ENCODE peak calls at places on chromosomes 3 and 15, in eight cellular contexts. One of them, this sample, is unnamed.
A peak's percentile ranks its signal among the peaks of the same experiment; 100 is the strongest.

GRCh38 chr3:15329058-15330005 is 3.1 kb downstream of the SH3BP5 start:
- DNase-seq in colonic mucosa: no peak
- DNase-seq in bronchial epithelial cell: no peak
- DNase-seq in brain microvascular endothelial cell: no peak
- DNase-seq in body of pancreas: no peak
- DNase-seq in suprapubic skin: no peak
- DNase-seq in fibroblast of mammary gland: peak; percentile 39
- DNase-seq in mucosa of descending colon: no peak
- DNase-seq in this sample: no peak

GRCh38 chr3:52849656-52850055 is 14.8 kb upstream of the MUSTN1 start:
- DNase-seq in colonic mucosa: no peak
- DNase-seq in bronchial epithelial cell: no peak
- DNase-seq in brain microvascular endothelial cell: no peak
- DNase-seq in body of pancreas: no peak
- DNase-seq in suprapubic skin: no peak
- DNase-seq in fibroblast of mammary gland: no peak
- DNase-seq in mucosa of descending colon: no peak
- DNase-seq in this sample: no peak

GRCh38 chr15:59688383-59688887 is 685 bp downstream of the BNIP2 start:
- DNase-seq in colonic mucosa: no peak
- DNase-seq in bronchial epithelial cell: peak; percentile 69
- DNase-seq in brain microvascular endothelial cell: peak; percentile 58
- DNase-seq in body of pancreas: no peak
- DNase-seq in suprapubic skin: no peak
- DNase-seq in fibroblast of mammary gland: peak; percentile 73
- DNase-seq in mucosa of descending colon: no peak
- DNase-seq in this sample: peak; percentile 42

GRCh38 chr3:195401959-195402358 is 40.9 kb downstream of the ACAP2 start:
- DNase-seq in colonic mucosa: no peak
- DNase-seq in bronchial epithelial cell: peak; percentile 36
- DNase-seq in brain microvascular endothelial cell: no peak
- DNase-seq in body of pancreas: no peak
- DNase-seq in suprapubic skin: no peak
- DNase-seq in fibroblast of mammary gland: no peak
- DNase-seq in mucosa of descending colon: no peak
- DNase-seq in this sample: no peak

GRCh38 chr3:156948402-156949210 is 122.5 kb downstream of the LEKR1 start:
- DNase-seq in colonic mucosa: no peak
- DNase-seq in bronchial epithelial cell: no peak
- DNase-seq in brain microvascular endothelial cell: no peak
- DNase-seq in body of pancreas: no peak
- DNase-seq in suprapubic skin: no peak
- DNase-seq in fibroblast of mammary gland: no peak
- DNase-seq in mucosa of descending colon: no peak
- DNase-seq in this sample: no peak

GRCh38 chr15:99435138-99435695 is 130.6 kb upstream of the MEF2A start:
- DNase-seq in colonic mucosa: peak; percentile 94
- DNase-seq in bronchial epithelial cell: peak; percentile 40
- DNase-seq in brain microvascular endothelial cell: no peak
- DNase-seq in body of pancreas: peak; percentile 27
- DNase-seq in suprapubic skin: no peak
- DNase-seq in fibroblast of mammary gland: no peak
- DNase-seq in mucosa of descending colon: peak; percentile 89
- DNase-seq in this sample: no peak

GRCh38 chr3:32522682-32523081 is 20.0 kb upstream of the CMTM6 start:
- DNase-seq in colonic mucosa: no peak
- DNase-seq in bronchial epithelial cell: peak; percentile 53
- DNase-seq in brain microvascular endothelial cell: no peak
- DNase-seq in body of pancreas: no peak
- DNase-seq in suprapubic skin: no peak
- DNase-seq in fibroblast of mammary gland: no peak
- DNase-seq in mucosa of descending colon: no peak
- DNase-seq in this sample: no peak

GRCh38 chr15:76866008-76866407 is 39.1 kb downstream of the SCAPER start:
- DNase-seq in colonic mucosa: no peak
- DNase-seq in bronchial epithelial cell: no peak
- DNase-seq in brain microvascular endothelial cell: no peak
- DNase-seq in body of pancreas: no peak
- DNase-seq in suprapubic skin: no peak
- DNase-seq in fibroblast of mammary gland: peak; percentile 17
- DNase-seq in mucosa of descending colon: no peak
- DNase-seq in this sample: no peak

GRCh38 chr3:16516695-16517481 is 3.4 kb upstream of the RFTN1 start:
- DNase-seq in colonic mucosa: no peak
- DNase-seq in bronchial epithelial cell: peak; percentile 37
- DNase-seq in brain microvascular endothelial cell: no peak
- DNase-seq in body of pancreas: no peak
- DNase-seq in suprapubic skin: no peak
- DNase-seq in fibroblast of mammary gland: peak; percentile 70
- DNase-seq in mucosa of descending colon: peak; percentile 32
- DNase-seq in this sample: no peak

GRCh38 chr3:185332026-185332735 is 30.8 kb upstream of the MAP3K13 start:
- DNase-seq in colonic mucosa: no peak
- DNase-seq in bronchial epithelial cell: peak; percentile 98
- DNase-seq in brain microvascular endothelial cell: peak; percentile 28
- DNase-seq in body of pancreas: no peak
- DNase-seq in suprapubic skin: no peak
- DNase-seq in fibroblast of mammary gland: peak; percentile 56
- DNase-seq in mucosa of descending colon: no peak
- DNase-seq in this sample: no peak

GRCh38 chr3:37810788-37811187 is 50.9 kb upstream of the CTDSPL start:
- DNase-seq in colonic mucosa: no peak
- DNase-seq in bronchial epithelial cell: no peak
- DNase-seq in brain microvascular endothelial cell: no peak
- DNase-seq in body of pancreas: no peak
- DNase-seq in suprapubic skin: no peak
- DNase-seq in fibroblast of mammary gland: no peak
- DNase-seq in mucosa of descending colon: no peak
- DNase-seq in this sample: no peak

GRCh38 chr3:64806668-64807067 is 118.9 kb upstream of the ADAMTS9 start:
- DNase-seq in colonic mucosa: no peak
- DNase-seq in bronchial epithelial cell: no peak
- DNase-seq in brain microvascular endothelial cell: no peak
- DNase-seq in body of pancreas: no peak
- DNase-seq in suprapubic skin: no peak
- DNase-seq in fibroblast of mammary gland: no peak
- DNase-seq in mucosa of descending colon: no peak
- DNase-seq in this sample: no peak

GRCh38 chr15:67192185-67192584 is 62.3 kb downstream of the AAGAB start:
- DNase-seq in colonic mucosa: no peak
- DNase-seq in bronchial epithelial cell: no peak
- DNase-seq in brain microvascular endothelial cell: no peak
- DNase-seq in body of pancreas: no peak
- DNase-seq in suprapubic skin: no peak
- DNase-seq in fibroblast of mammary gland: no peak
- DNase-seq in mucosa of descending colon: no peak
- DNase-seq in this sample: no peak

GRCh38 chr3:125057186-125057850 is 1.5 kb upstream of the HEG1 start:
- DNase-seq in colonic mucosa: no peak
- DNase-seq in bronchial epithelial cell: peak; percentile 88
- DNase-seq in brain microvascular endothelial cell: peak; percentile 67
- DNase-seq in body of pancreas: no peak
- DNase-seq in suprapubic skin: no peak
- DNase-seq in fibroblast of mammary gland: peak; percentile 92
- DNase-seq in mucosa of descending colon: no peak
- DNase-seq in this sample: no peak

GRCh38 chr3:70249509-70250160 is 62.8 kb downstream of the MDFIC2 start:
- DNase-seq in colonic mucosa: no peak
- DNase-seq in bronchial epithelial cell: peak; percentile 17
- DNase-seq in brain microvascular endothelial cell: peak; percentile 94
- DNase-seq in body of pancreas: no peak
- DNase-seq in suprapubic skin: no peak
- DNase-seq in fibroblast of mammary gland: peak; percentile 30
- DNase-seq in mucosa of descending colon: no peak
- DNase-seq in this sample: no peak

GRCh38 chr15:78069052-78069414 is 8.5 kb downstream of the TBC1D2B start:
- DNase-seq in colonic mucosa: no peak
- DNase-seq in bronchial epithelial cell: no peak
- DNase-seq in brain microvascular endothelial cell: no peak
- DNase-seq in body of pancreas: no peak
- DNase-seq in suprapubic skin: no peak
- DNase-seq in fibroblast of mammary gland: no peak
- DNase-seq in mucosa of descending colon: no peak
- DNase-seq in this sample: no peak

GRCh38 chr3:65625310-65625709 is 413.4 kb downstream of the MAGI1 start:
- DNase-seq in colonic mucosa: no peak
- DNase-seq in bronchial epithelial cell: no peak
- DNase-seq in brain microvascular endothelial cell: no peak
- DNase-seq in body of pancreas: no peak
- DNase-seq in suprapubic skin: no peak
- DNase-seq in fibroblast of mammary gland: no peak
- DNase-seq in mucosa of descending colon: no peak
- DNase-seq in this sample: no peak

GRCh38 chr3:111506435-111506834 is 35.6 kb upstream of the CD96 start:
- DNase-seq in colonic mucosa: no peak
- DNase-seq in bronchial epithelial cell: no peak
- DNase-seq in brain microvascular endothelial cell: no peak
- DNase-seq in body of pancreas: no peak
- DNase-seq in suprapubic skin: no peak
- DNase-seq in fibroblast of mammary gland: no peak
- DNase-seq in mucosa of descending colon: no peak
- DNase-seq in this sample: no peak

GRCh38 chr3:46989146-46989810 is 9.8 kb downstream of the NBEAL2 start:
- DNase-seq in colonic mucosa: no peak
- DNase-seq in bronchial epithelial cell: no peak
- DNase-seq in brain microvascular endothelial cell: no peak
- DNase-seq in body of pancreas: no peak
- DNase-seq in suprapubic skin: no peak
- DNase-seq in fibroblast of mammary gland: no peak
- DNase-seq in mucosa of descending colon: no peak
- DNase-seq in this sample: no peak

GRCh38 chr3:10764314-10765051 is 51.5 kb upstream of the SLC6A11 start:
- DNase-seq in colonic mucosa: no peak
- DNase-seq in bronchial epithelial cell: no peak
- DNase-seq in brain microvascular endothelial cell: no peak
- DNase-seq in body of pancreas: no peak
- DNase-seq in suprapubic skin: no peak
- DNase-seq in fibroblast of mammary gland: no peak
- DNase-seq in mucosa of descending colon: no peak
- DNase-seq in this sample: no peak

DNA sequence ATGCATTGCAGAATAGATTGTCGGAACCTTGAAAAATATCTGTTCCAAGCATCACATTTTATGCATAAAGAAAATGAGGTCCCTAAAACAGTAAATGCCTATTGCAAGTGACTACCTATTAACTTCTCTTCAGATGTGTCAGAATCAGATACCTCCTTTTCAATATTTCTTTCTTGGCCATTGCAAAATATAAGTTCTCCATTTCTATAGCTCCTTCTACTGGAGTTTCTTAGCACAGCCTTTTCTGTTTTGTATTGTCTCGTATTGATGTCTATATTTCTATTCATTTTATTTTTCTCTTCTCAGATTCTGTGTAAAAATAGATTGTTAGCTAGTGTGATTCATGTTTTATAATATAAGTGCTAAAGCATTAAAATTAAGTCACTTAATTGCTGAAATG is 63.4 kb downstream of the PPARG start:
- DNase-seq in colonic mucosa: no peak
- DNase-seq in bronchial epithelial cell: no peak
- DNase-seq in brain microvascular endothelial cell: no peak
- DNase-seq in body of pancreas: no peak
- DNase-seq in suprapubic skin: no peak
- DNase-seq in fibroblast of mammary gland: peak; percentile 20
- DNase-seq in mucosa of descending colon: no peak
- DNase-seq in this sample: no peak
- TF ChIP-seq CTCF in colonic mucosa: no peak
- TF ChIP-seq CTCF in bronchial epithelial cell: no peak
- TF ChIP-seq CTCF in brain microvascular endothelial cell: no peak
- TF ChIP-seq CTCF in body of pancreas: no peak
- TF ChIP-seq CTCF in suprapubic skin: no peak
- TF ChIP-seq CTCF in fibroblast of mammary gland: peak; percentile 20
- TF ChIP-seq CTCF in mucosa of descending colon: no peak
- TF ChIP-seq CTCF in this sample: no peak

GRCh38 chr3:151087648-151088047 is 2.2 kb downstream of the MED12L start:
- DNase-seq in colonic mucosa: no peak
- DNase-seq in bronchial epithelial cell: no peak
- DNase-seq in brain microvascular endothelial cell: no peak
- DNase-seq in body of pancreas: no peak
- DNase-seq in suprapubic skin: no peak
- DNase-seq in fibroblast of mammary gland: no peak
- DNase-seq in mucosa of descending colon: no peak
- DNase-seq in this sample: no peak
- H3K4me3 ChIP-seq in colonic mucosa: no peak overlapping the region
- H3K4me3 ChIP-seq in bronchial epithelial cell: no peak overlapping the region
- H3K4me3 ChIP-seq in brain microvascular endothelial cell: no peak overlapping the region
- H3K4me3 ChIP-seq in body of pancreas: no peak overlapping the region
- H3K4me3 ChIP-seq in suprapubic skin: no peak overlapping the region
- H3K4me3 ChIP-seq in fibroblast of mammary gland: no peak overlapping the region
- H3K4me3 ChIP-seq in mucosa of descending colon: no peak overlapping the region
- H3K4me3 ChIP-seq in this sample: no peak overlapping the region

DNA sequence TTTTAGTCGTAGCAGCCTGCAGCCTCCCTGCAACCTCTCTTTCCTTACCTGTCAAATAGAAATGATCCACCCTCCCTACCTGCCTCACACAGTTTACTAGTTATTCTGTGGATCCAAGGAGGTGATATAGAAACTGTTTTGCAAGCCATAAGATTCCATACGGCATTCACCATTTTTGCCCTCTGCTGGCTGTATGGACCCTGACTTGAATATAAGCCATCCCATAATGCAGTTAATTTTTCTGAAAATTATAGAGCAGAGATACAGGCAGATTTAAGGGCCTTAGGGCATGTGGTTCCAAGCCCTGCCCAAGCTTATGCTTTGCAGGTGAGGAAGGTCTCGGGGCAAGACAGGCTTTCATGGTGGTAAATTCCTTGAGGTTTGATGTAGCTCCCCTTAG is 63.7 kb downstream of the CPN2 start:
- DNase-seq in colonic mucosa: no peak
- DNase-seq in bronchial epithelial cell: no peak
- DNase-seq in brain microvascular endothelial cell: no peak
- DNase-seq in body of pancreas: no peak
- DNase-seq in suprapubic skin: peak; percentile 13
- DNase-seq in fibroblast of mammary gland: no peak
- DNase-seq in mucosa of descending colon: no peak
- DNase-seq in this sample: no peak
- TF ChIP-seq CTCF in colonic mucosa: no peak
- TF ChIP-seq CTCF in bronchial epithelial cell: no peak
- TF ChIP-seq CTCF in brain microvascular endothelial cell: peak; percentile 32
- TF ChIP-seq CTCF in body of pancreas: no peak
- TF ChIP-seq CTCF in suprapubic skin: no peak
- TF ChIP-seq CTCF in fibroblast of mammary gland: no peak
- TF ChIP-seq CTCF in mucosa of descending colon: no peak
- TF ChIP-seq CTCF in this sample: no peak

GRCh38 chr15:45634442-45635190 is at the start of gene SQOR:
- DNase-seq in colonic mucosa: peak; percentile 94
- DNase-seq in bronchial epithelial cell: peak; percentile 71
- DNase-seq in brain microvascular endothelial cell: peak; percentile 23
- DNase-seq in body of pancreas: peak; percentile 94
- DNase-seq in suprapubic skin: peak; percentile 94
- DNase-seq in fibroblast of mammary gland: peak; percentile 70
- DNase-seq in mucosa of descending colon: peak; percentile 92
- DNase-seq in this sample: peak; percentile 92
- H3K4me3 ChIP-seq in colonic mucosa: peak within 1 kb of the TSS; percentile 51
- H3K4me3 ChIP-seq in bronchial epithelial cell: peak within 1 kb of the TSS; percentile 84
- H3K4me3 ChIP-seq in brain microvascular endothelial cell: peak within 1 kb of the TSS; percentile 67
- H3K4me3 ChIP-seq in body of pancreas: peak within 1 kb of the TSS; percentile 61
- H3K4me3 ChIP-seq in suprapubic skin: peak within 1 kb of the TSS; percentile 68
- H3K4me3 ChIP-seq in fibroblast of mammary gland: peak within 1 kb of the TSS; percentile 87
- H3K4me3 ChIP-seq in mucosa of descending colon: peak within 1 kb of the TSS; percentile 83
- H3K4me3 ChIP-seq in this sample: peak within 1 kb of the TSS; percentile 68

This sample was measured in lung.